ENCODE peak calls at places on chromosomes 6 and 20, in five cellular contexts. Z, O, S, L and M are unnamed samples.

GRCh38 chr20:46215913-46216707 is 92.2 kb downstream of the CDH22 start:
- DNase-seq in Z (peak; percentile 73), O (peak; percentile 46), S (peak; percentile 82), L (no peak), M (peak; percentile 17)

GRCh38 chr6:9516207-9516606 is 898.7 kb downstream of the TFAP2A start:
- DNase-seq in Z (peak; percentile 70), O (peak; percentile 41), S (peak; percentile 95), L (no peak), M (peak; percentile 68)

GRCh38 chr6:15200087-15200486 is 45.8 kb upstream of the JARID2 start:
- DNase-seq in Z (no peak), O (no peak), S (no peak), L (no peak), M (no peak)

GRCh38 chr20:57835053-57835452 is 125.2 kb upstream of the PMEPA1 start:
- DNase-seq in Z (no peak), O (no peak), S (no peak), L (no peak), M (no peak)

GRCh38 chr6:65908065-65908464 is 201.0 kb upstream of the EYS start:
- DNase-seq in Z (no peak), O (no peak), S (no peak), L (no peak), M (no peak)

GRCh38 chr6:7960848-7961247 is 50.3 kb upstream of the TXNDC5 start:
- DNase-seq in Z (no peak), O (no peak), S (no peak), L (no peak), M (peak; percentile 52)

GRCh38 chr20:9246731-9247130 is 177.8 kb downstream of the PLCB4 start:
- DNase-seq in Z (no peak), O (no peak), S (no peak), L (no peak), M (no peak)

GRCh38 chr6:157558049-157558448 is 177.1 kb downstream of the ZDHHC14 start:
- DNase-seq in Z (peak; percentile 14), O (peak; percentile 33), S (no peak), L (no peak), M (no peak)

GRCh38 chr20:6767536-6768227 is at the start of gene BMP2:
- DNase-seq in Z (peak; percentile 66), O (peak; percentile 91), S (peak; percentile 40), L (peak; percentile 20), M (peak; percentile 56)

GRCh38 chr6:144286503-144287393 is 1.6 kb downstream of the UTRN start:
- DNase-seq in Z (peak; percentile 94), O (peak; percentile 84), S (peak; percentile 98), L (no peak), M (peak; percentile 95)

GRCh38 chr6:136095961-136096360 is 154.2 kb downstream of the MTFR2 start:
- DNase-seq in Z (peak; percentile 61), O (no peak), S (no peak), L (peak; percentile 29), M (peak; percentile 38)

GRCh38 chr6:29336269-29336668 is 32.4 kb downstream of the OR5V1 start:
- DNase-seq in Z (no peak), O (no peak), S (no peak), L (no peak), M (no peak)

GRCh38 chr6:44049163-44049988 is 77.9 kb downstream of the MRPL14 start:
- DNase-seq in Z (no peak), O (no peak), S (peak; percentile 53), L (no peak), M (peak; percentile 89)